ENCODE peak calls at places on chromosomes 12 and 14, in nine cellular contexts. R, Q, I, J, E, C, O, Z and G are unnamed samples.

GRCh38 chr14:53003776-53004175 is 52.9 kb upstream of the FERMT2 start:
- DNase-seq in R (no peak), Q (no peak), I (no peak), J (no peak), E (no peak), C (no peak), O (no peak), Z (no peak), G (no peak)

GRCh38 chr12:53770281-53770680 is 18.5 kb upstream of the CISTR start:
- DNase-seq in R (no peak), Q (peak; percentile 90), I (peak; percentile 93), J (no peak), E (peak; percentile 97), C (no peak), O (no peak), Z (peak; percentile 85), G (peak; percentile 73)

GRCh38 chr14:60753264-60754126 is 18.9 kb downstream of the MNAT1 start:
- DNase-seq in R (no peak), Q (peak; percentile 35), I (no peak), J (no peak), E (peak; percentile 58), C (no peak), O (no peak), Z (no peak), G (no peak)

GRCh38 chr12:64780531-64781373 is 21.5 kb upstream of the GNS start:
- DNase-seq in R (peak; percentile 74), Q (no peak), I (peak; percentile 24), J (peak; percentile 88), E (peak; percentile 4), C (no peak), O (peak; percentile 81), Z (no peak), G (no peak)

GRCh38 chr14:25090281-25090680 is 40.3 kb upstream of the STXBP6 start:
- DNase-seq in R (no peak), Q (no peak), I (no peak), J (no peak), E (peak; percentile 47), C (no peak), O (no peak), Z (no peak), G (no peak)

GRCh38 chr12:95593266-95593871 is 42.1 kb upstream of the USP44 start:
- DNase-seq in R (no peak), Q (no peak), I (no peak), J (no peak), E (no peak), C (no peak), O (no peak), Z (no peak), G (no peak)

GRCh38 chr12:75964150-75964549 is 67.4 kb downstream of the PHLDA1 start:
- DNase-seq in R (peak; percentile 61), Q (no peak), I (no peak), J (peak; percentile 87), E (no peak), C (no peak), O (no peak), Z (no peak), G (no peak)

GRCh38 chr12:12540261-12541013 is 22.2 kb downstream of the DUSP16 start:
- DNase-seq in R (no peak), Q (no peak), I (no peak), J (no peak), E (no peak), C (no peak), O (no peak), Z (no peak), G (no peak)

GRCh38 chr12:52713960-52714886 is 10.9 kb upstream of the KRT77 start:
- DNase-seq in R (no peak), Q (no peak), I (no peak), J (no peak), E (no peak), C (no peak), O (peak; percentile 77), Z (no peak), G (no peak)

GRCh38 chr12:67940780-67941243 is 48.4 kb upstream of the IFNG-AS1 start:
- DNase-seq in R (peak; percentile 32), Q (peak; percentile 25), I (peak; percentile 43), J (no peak), E (peak; percentile 68), C (no peak), O (no peak), Z (peak; percentile 20), G (no peak)

GRCh38 chr12:22255097-22255496 is 79.4 kb downstream of the ST8SIA1 start:
- DNase-seq in R (no peak), Q (peak; percentile 29), I (peak; percentile 72), J (no peak), E (peak; percentile 52), C (no peak), O (peak; percentile 79), Z (no peak), G (no peak)

GRCh38 chr12:54273981-54274380 is 5.9 kb downstream of the CBX5 start:
- DNase-seq in R (no peak), Q (peak; percentile 31), I (no peak), J (no peak), E (no peak), C (no peak), O (no peak), Z (no peak), G (no peak)

GRCh38 chr12:29317556-29318363 is 63.2 kb downstream of the ERGIC2 start:
- DNase-seq in R (no peak), Q (peak; percentile 36), I (peak; percentile 52), J (no peak), E (peak; percentile 40), C (no peak), O (peak; percentile 74), Z (peak; percentile 42), G (peak; percentile 60)

GRCh38 chr14:101564819-101565698 is 3.8 kb downstream of the DIO3 start:
- DNase-seq in R (no peak), Q (no peak), I (no peak), J (no peak), E (no peak), C (no peak), O (peak; percentile 74), Z (no peak), G (no peak)

GRCh38 chr12:30985814-30986452 is 59.4 kb downstream of the TSPAN11 start:
- DNase-seq in R (peak; percentile 55), Q (peak; percentile 61), I (peak; percentile 17), J (no peak), E (peak; percentile 26), C (no peak), O (peak; percentile 76), Z (peak; percentile 48), G (no peak)

GRCh38 chr14:105465209-105466031 is 9.2 kb upstream of the CRIP2 start:
- DNase-seq in R (peak; percentile 76), Q (peak; percentile 30), I (peak; percentile 27), J (no peak), E (peak; percentile 20), C (no peak), O (no peak), Z (no peak), G (no peak)

GRCh38 chr12:106133136-106134087 is 5.3 kb downstream of the NUAK1 start:
- DNase-seq in R (no peak), Q (peak; percentile 37), I (peak; percentile 89), J (no peak), E (peak; percentile 81), C (no peak), O (peak; percentile 40), Z (no peak), G (no peak)

GRCh38 chr14:53766106-53766505 is 190.5 kb downstream of the BMP4 start:
- DNase-seq in R (no peak), Q (no peak), I (no peak), J (no peak), E (no peak), C (no peak), O (no peak), Z (no peak), G (no peak)

GRCh38 chr14:36519431-36520321 is at the start of gene NKX2-1:
- DNase-seq in R (peak; percentile 81), Q (no peak), I (no peak), J (no peak), E (peak; percentile 58), C (no peak), O (peak; percentile 61), Z (no peak), G (no peak)
- H3K4me3 ChIP-seq in R (peak within 1 kb of the TSS; percentile 81), Q (no peak within 1 kb of the TSS), I (peak within 1 kb of the TSS; percentile 4), J (peak within 1 kb of the TSS; percentile 28), E (no peak within 1 kb of the TSS), C (peak within 1 kb of the TSS; percentile 63), O (peak within 1 kb of the TSS; percentile 15), Z (no peak within 1 kb of the TSS), G (no peak within 1 kb of the TSS)

DNA sequence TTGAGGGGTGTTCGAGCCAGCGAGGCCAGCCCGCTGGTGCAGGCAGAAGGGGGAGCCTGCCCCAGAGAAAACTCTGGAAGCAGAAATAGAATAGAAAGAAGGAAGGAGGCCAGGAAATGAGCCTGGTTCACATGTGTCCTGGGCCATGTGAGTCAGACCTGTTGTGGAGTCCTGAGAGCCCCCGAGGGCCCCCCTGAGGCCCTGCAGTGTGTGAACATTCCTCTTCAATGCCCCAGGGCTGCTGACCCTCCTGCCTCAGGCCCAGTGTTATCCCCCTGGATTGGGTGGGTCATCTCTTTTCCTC is 174 bp upstream of the LRP1-AS start:
- DNase-seq in R (no peak), Q (peak; percentile 58), I (no peak), J (no peak), E (no peak), C (no peak), O (no peak), Z (peak; percentile 64), G (no peak)
- TF ChIP-seq CTCF in R (no peak), Q (no peak), I (no peak), J (no peak), E (no peak), C (no peak), O (no peak), Z (no peak), G (no peak)

GRCh38 chr12:124567673-124568373 is 411 bp upstream of the NCOR2 start:
- DNase-seq in R (peak; percentile 95), Q (peak; percentile 98), I (peak; percentile 79), J (peak; percentile 97), E (peak; percentile 97), C (peak; percentile 86), O (no peak), Z (peak; percentile 96), G (peak; percentile 69)

GRCh38 chr12:124567035-124567672 is at the start of gene NCOR2:
- DNase-seq in R (no peak), Q (no peak), I (no peak), J (peak; percentile 92), E (no peak), C (no peak), O (peak; percentile 85), Z (no peak), G (no peak)

GRCh38 chr12:124569375-124570148 is 2.1 kb upstream of the NCOR2 start:
- DNase-seq in R (no peak), Q (peak; percentile 29), I (no peak), J (no peak), E (no peak), C (no peak), O (no peak), Z (no peak), G (no peak)

GRCh38 chr12:124570810-124571209 is 3.4 kb upstream of the NCOR2 start:
- DNase-seq in R (no peak), Q (no peak), I (no peak), J (no peak), E (no peak), C (no peak), O (no peak), Z (no peak), G (no peak)

GRCh38 chr12:124568431-124569374 is 1.3 kb upstream of the NCOR2 start:
- DNase-seq in R (peak; percentile 70), Q (peak; percentile 98), I (peak; percentile 53), J (no peak), E (peak; percentile 95), C (no peak), O (peak; percentile 64), Z (peak; percentile 95), G (peak; percentile 87)
- H3K4me3 ChIP-seq in R (no peak overlapping the region), Q (no peak overlapping the region), I (no peak overlapping the region), J (peak overlapping the region; percentile 98), E (no peak overlapping the region), C (peak overlapping the region; percentile 99), O (no peak overlapping the region), Z (no peak overlapping the region), G (no peak overlapping the region)

GRCh38 chr14:63878792-63879191 is 26.0 kb downstream of the SYNE2 start:
- DNase-seq in R (no peak), Q (no peak), I (no peak), J (no peak), E (no peak), C (no peak), O (no peak), Z (no peak), G (no peak)
- TF ChIP-seq CTCF in R (no peak), Q (no peak), I (no peak), J (no peak), E (no peak), C (no peak), O (no peak), Z (no peak), G (no peak)